ENCODE peak calls at places on chromosomes 12 and 14, in seven cellular contexts. One of them, this sample, is unnamed.

GRCh38 chr14:81286574-81287370 is 66.0 kb upstream of the GTF2A1 start:
- DNase-seq in bronchial epithelial cell: peak
- DNase-seq in fibroblast of pulmonary artery: no peak
- DNase-seq in astrocyte of the spinal cord: no peak
- DNase-seq in MM.1S: no peak
- DNase-seq in mammary epithelial cell: no peak
- DNase-seq in CD8-positive, alpha-beta T cell: no peak
- DNase-seq in this sample: peak

GRCh38 chr12:104230704-104231103 is 15.1 kb downstream of the TXNRD1 start:
- DNase-seq in mammary epithelial cell: no peak
- DNase-seq in MM.1S: no peak
- DNase-seq in astrocyte of the spinal cord: no peak
- DNase-seq in bronchial epithelial cell: no peak
- DNase-seq in CD8-positive, alpha-beta T cell: no peak
- DNase-seq in fibroblast of pulmonary artery: no peak
- DNase-seq in this sample: no peak

GRCh38 chr12:127145543-127145928 is 1121.4 kb upstream of the TMEM132C start:
- DNase-seq in MM.1S: no peak
- DNase-seq in astrocyte of the spinal cord: no peak
- DNase-seq in bronchial epithelial cell: no peak
- DNase-seq in mammary epithelial cell: no peak
- DNase-seq in fibroblast of pulmonary artery: no peak
- DNase-seq in CD8-positive, alpha-beta T cell: no peak
- DNase-seq in this sample: no peak

GRCh38 chr12:3728686-3729085 is 24.2 kb downstream of the CRACR2A start:
- DNase-seq in mammary epithelial cell: no peak
- DNase-seq in CD8-positive, alpha-beta T cell: no peak
- DNase-seq in bronchial epithelial cell: no peak
- DNase-seq in astrocyte of the spinal cord: no peak
- DNase-seq in fibroblast of pulmonary artery: no peak
- DNase-seq in MM.1S: no peak
- DNase-seq in this sample: no peak

GRCh38 chr14:24965934-24966593 is 83.9 kb downstream of the STXBP6 start:
- DNase-seq in mammary epithelial cell: peak
- DNase-seq in MM.1S: no peak
- DNase-seq in astrocyte of the spinal cord: peak
- DNase-seq in CD8-positive, alpha-beta T cell: no peak
- DNase-seq in fibroblast of pulmonary artery: peak
- DNase-seq in bronchial epithelial cell: peak
- DNase-seq in this sample: peak

GRCh38 chr12:89038831-89039509 is 313.3 kb downstream of the DUSP6 start:
- DNase-seq in MM.1S: no peak
- DNase-seq in CD8-positive, alpha-beta T cell: no peak
- DNase-seq in astrocyte of the spinal cord: no peak
- DNase-seq in mammary epithelial cell: no peak
- DNase-seq in bronchial epithelial cell: peak
- DNase-seq in fibroblast of pulmonary artery: no peak
- DNase-seq in this sample: no peak

GRCh38 chr12:120301962-120302815 is at the start of gene SIRT4:
- DNase-seq in CD8-positive, alpha-beta T cell: peak
- DNase-seq in astrocyte of the spinal cord: peak
- DNase-seq in mammary epithelial cell: peak
- DNase-seq in bronchial epithelial cell: peak
- DNase-seq in fibroblast of pulmonary artery: peak
- DNase-seq in MM.1S: peak
- DNase-seq in this sample: peak

GRCh38 chr14:68140111-68140741 is 320.6 kb downstream of the RAD51B start:
- DNase-seq in fibroblast of pulmonary artery: peak
- DNase-seq in mammary epithelial cell: peak
- DNase-seq in astrocyte of the spinal cord: peak
- DNase-seq in MM.1S: no peak
- DNase-seq in CD8-positive, alpha-beta T cell: no peak
- DNase-seq in bronchial epithelial cell: peak
- DNase-seq in this sample: peak

GRCh38 chr12:78375461-78375860 is 489.1 kb upstream of the SYT1 start:
- DNase-seq in bronchial epithelial cell: no peak
- DNase-seq in MM.1S: no peak
- DNase-seq in CD8-positive, alpha-beta T cell: no peak
- DNase-seq in astrocyte of the spinal cord: no peak
- DNase-seq in mammary epithelial cell: no peak
- DNase-seq in fibroblast of pulmonary artery: no peak
- DNase-seq in this sample: no peak

GRCh38 chr12:13661005-13661887 is 320.2 kb downstream of the GRIN2B start:
- DNase-seq in bronchial epithelial cell: peak
- DNase-seq in CD8-positive, alpha-beta T cell: no peak
- DNase-seq in MM.1S: peak
- DNase-seq in mammary epithelial cell: peak
- DNase-seq in astrocyte of the spinal cord: peak
- DNase-seq in fibroblast of pulmonary artery: peak
- DNase-seq in this sample: peak

GRCh38 chr12:51484119-51484518 is 59.5 kb downstream of the SLC4A8 start:
- DNase-seq in CD8-positive, alpha-beta T cell: no peak
- DNase-seq in fibroblast of pulmonary artery: no peak
- DNase-seq in bronchial epithelial cell: no peak
- DNase-seq in astrocyte of the spinal cord: no peak
- DNase-seq in mammary epithelial cell: no peak
- DNase-seq in MM.1S: no peak
- DNase-seq in this sample: no peak

GRCh38 chr12:50187084-50187900 is 20.1 kb upstream of the CERS5 start:
- DNase-seq in MM.1S: peak
- DNase-seq in fibroblast of pulmonary artery: peak
- DNase-seq in mammary epithelial cell: peak
- DNase-seq in astrocyte of the spinal cord: peak
- DNase-seq in bronchial epithelial cell: no peak
- DNase-seq in CD8-positive, alpha-beta T cell: no peak
- DNase-seq in this sample: no peak

GRCh38 chr14:105876829-105877228 is 350.4 kb downstream of the TMEM121 start:
- DNase-seq in bronchial epithelial cell: no peak
- DNase-seq in astrocyte of the spinal cord: no peak
- DNase-seq in fibroblast of pulmonary artery: no peak
- DNase-seq in CD8-positive, alpha-beta T cell: no peak
- DNase-seq in MM.1S: no peak
- DNase-seq in mammary epithelial cell: no peak
- DNase-seq in this sample: no peak

GRCh38 chr12:99281277-99281676 is 366.3 kb upstream of the GARIN6 start:
- DNase-seq in fibroblast of pulmonary artery: no peak
- DNase-seq in bronchial epithelial cell: no peak
- DNase-seq in mammary epithelial cell: no peak
- DNase-seq in MM.1S: no peak
- DNase-seq in CD8-positive, alpha-beta T cell: no peak
- DNase-seq in astrocyte of the spinal cord: peak
- DNase-seq in this sample: no peak

GRCh38 chr12:5514016-5514415 is 82.1 kb downstream of the NTF3 start:
- DNase-seq in MM.1S: no peak
- DNase-seq in mammary epithelial cell: no peak
- DNase-seq in astrocyte of the spinal cord: no peak
- DNase-seq in fibroblast of pulmonary artery: no peak
- DNase-seq in CD8-positive, alpha-beta T cell: no peak
- DNase-seq in bronchial epithelial cell: no peak
- DNase-seq in this sample: no peak

GRCh38 chr12:12726543-12727093 is 9.4 kb downstream of the CDKN1B start:
- DNase-seq in bronchial epithelial cell: peak
- DNase-seq in MM.1S: peak
- DNase-seq in fibroblast of pulmonary artery: peak
- DNase-seq in CD8-positive, alpha-beta T cell: no peak
- DNase-seq in mammary epithelial cell: peak
- DNase-seq in astrocyte of the spinal cord: peak
- DNase-seq in this sample: peak

GRCh38 chr12:107670999-107671643 is 14.5 kb upstream of the PWP1 start:
- DNase-seq in fibroblast of pulmonary artery: peak
- DNase-seq in CD8-positive, alpha-beta T cell: no peak
- DNase-seq in astrocyte of the spinal cord: no peak
- DNase-seq in bronchial epithelial cell: peak
- DNase-seq in MM.1S: peak
- DNase-seq in mammary epithelial cell: no peak
- DNase-seq in this sample: peak

GRCh38 chr12:76586764-76587395 is 27.3 kb upstream of the OSBPL8 start:
- DNase-seq in mammary epithelial cell: peak
- DNase-seq in fibroblast of pulmonary artery: peak
- DNase-seq in bronchial epithelial cell: peak
- DNase-seq in MM.1S: peak
- DNase-seq in astrocyte of the spinal cord: peak
- DNase-seq in CD8-positive, alpha-beta T cell: no peak
- DNase-seq in this sample: peak

GRCh38 chr12:100858658-100859057 is 64.1 kb downstream of the ANO4 start:
- DNase-seq in MM.1S: no peak
- DNase-seq in mammary epithelial cell: peak
- DNase-seq in bronchial epithelial cell: peak
- DNase-seq in astrocyte of the spinal cord: peak
- DNase-seq in fibroblast of pulmonary artery: peak
- DNase-seq in CD8-positive, alpha-beta T cell: no peak
- DNase-seq in this sample: peak

DNA sequence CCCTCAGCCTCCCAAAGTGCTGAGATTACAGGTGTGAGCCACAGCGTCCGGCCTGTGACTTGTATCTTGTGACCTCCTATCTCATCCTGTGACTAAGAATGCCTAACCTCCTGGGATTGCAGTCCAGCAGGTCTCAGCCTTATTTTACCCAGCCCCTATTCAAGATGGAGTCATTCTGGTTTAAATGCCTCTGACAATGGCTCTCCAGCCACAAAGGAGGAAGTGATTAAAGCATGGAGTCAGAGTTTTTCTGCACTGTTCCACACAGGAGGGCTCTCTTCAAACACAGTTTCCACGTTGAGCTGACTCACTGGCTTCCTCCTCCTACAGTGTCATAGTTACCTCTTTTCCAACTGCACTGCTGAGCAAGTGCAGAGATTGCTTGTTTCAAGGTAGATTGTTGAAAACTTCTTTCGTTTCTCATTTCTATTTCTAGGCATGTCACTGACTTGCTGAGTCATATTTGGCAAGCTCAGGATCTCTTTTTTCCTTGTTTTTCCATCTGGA is 383.8 kb downstream of the PCNX1 start:
- DNase-seq in MM.1S: peak
- DNase-seq in bronchial epithelial cell: peak
- DNase-seq in astrocyte of the spinal cord: peak
- DNase-seq in CD8-positive, alpha-beta T cell: no peak
- DNase-seq in mammary epithelial cell: peak
- DNase-seq in fibroblast of pulmonary artery: peak
- DNase-seq in this sample: peak
- TF ChIP-seq CTCF in MM.1S: no peak
- TF ChIP-seq CTCF in bronchial epithelial cell: no peak
- TF ChIP-seq CTCF in astrocyte of the spinal cord: no peak
- TF ChIP-seq CTCF in CD8-positive, alpha-beta T cell: no peak
- TF ChIP-seq CTCF in mammary epithelial cell: no peak
- TF ChIP-seq CTCF in fibroblast of pulmonary artery: no peak
- TF ChIP-seq CTCF in this sample: no peak

GRCh38 chr12:62009445-62009844 is 250.8 kb upstream of the USP15 start:
- DNase-seq in astrocyte of the spinal cord: no peak
- DNase-seq in bronchial epithelial cell: no peak
- DNase-seq in CD8-positive, alpha-beta T cell: no peak
- DNase-seq in fibroblast of pulmonary artery: no peak
- DNase-seq in MM.1S: no peak
- DNase-seq in mammary epithelial cell: no peak
- DNase-seq in this sample: no peak

GRCh38 chr12:62005615-62006014 is 254.6 kb upstream of the USP15 start:
- DNase-seq in bronchial epithelial cell: no peak
- DNase-seq in astrocyte of the spinal cord: no peak
- DNase-seq in mammary epithelial cell: no peak
- DNase-seq in CD8-positive, alpha-beta T cell: no peak
- DNase-seq in MM.1S: no peak
- DNase-seq in fibroblast of pulmonary artery: no peak
- DNase-seq in this sample: no peak

GRCh38 chr12:62008703-62009102 is 251.5 kb upstream of the USP15 start:
- DNase-seq in MM.1S: no peak
- DNase-seq in CD8-positive, alpha-beta T cell: no peak
- DNase-seq in bronchial epithelial cell: no peak
- DNase-seq in astrocyte of the spinal cord: no peak
- DNase-seq in fibroblast of pulmonary artery: no peak
- DNase-seq in mammary epithelial cell: no peak
- DNase-seq in this sample: no peak

GRCh38 chr12:62003217-62003616 is 257.0 kb upstream of the USP15 start:
- DNase-seq in fibroblast of pulmonary artery: no peak
- DNase-seq in MM.1S: no peak
- DNase-seq in CD8-positive, alpha-beta T cell: no peak
- DNase-seq in mammary epithelial cell: no peak
- DNase-seq in astrocyte of the spinal cord: no peak
- DNase-seq in bronchial epithelial cell: no peak
- DNase-seq in this sample: no peak

DNA sequence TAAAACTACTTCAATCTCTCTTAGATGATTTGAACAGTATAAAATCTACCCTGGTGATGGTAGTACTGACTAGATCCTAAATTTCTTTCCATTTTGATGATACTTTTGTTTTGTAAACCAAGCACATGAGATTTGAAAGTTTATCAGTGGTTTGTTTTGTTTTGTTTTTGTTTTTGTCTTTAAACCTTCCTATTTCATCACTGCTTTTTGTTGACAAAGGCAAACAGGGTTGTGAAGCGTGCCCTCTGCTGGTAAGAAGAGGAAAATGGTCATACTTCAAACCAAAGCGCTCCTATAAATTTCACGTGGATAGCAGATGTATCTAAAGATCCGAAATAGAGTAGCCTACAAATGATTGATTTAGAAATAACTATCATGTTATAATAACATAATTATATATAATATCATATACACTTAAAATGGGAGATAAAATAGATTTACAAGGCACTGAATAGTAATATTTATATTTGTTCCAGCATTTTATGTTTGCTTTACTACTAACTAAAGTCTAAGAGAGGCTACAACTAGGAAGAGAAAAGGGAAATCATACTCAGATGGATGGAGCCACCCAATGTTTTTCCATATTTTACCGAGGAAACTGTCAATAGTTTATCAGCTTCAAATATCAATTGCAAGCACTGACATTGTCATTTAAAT is 254.0 kb upstream of the USP15 start:
- DNase-seq in CD8-positive, alpha-beta T cell: no peak
- DNase-seq in MM.1S: peak
- DNase-seq in bronchial epithelial cell: peak
- DNase-seq in astrocyte of the spinal cord: peak
- DNase-seq in fibroblast of pulmonary artery: peak
- DNase-seq in mammary epithelial cell: peak
- DNase-seq in this sample: peak
- TF ChIP-seq CTCF in CD8-positive, alpha-beta T cell: peak
- TF ChIP-seq CTCF in MM.1S: peak
- TF ChIP-seq CTCF in bronchial epithelial cell: peak
- TF ChIP-seq CTCF in astrocyte of the spinal cord: peak
- TF ChIP-seq CTCF in fibroblast of pulmonary artery: peak
- TF ChIP-seq CTCF in mammary epithelial cell: peak
- TF ChIP-seq CTCF in this sample: peak

DNA sequence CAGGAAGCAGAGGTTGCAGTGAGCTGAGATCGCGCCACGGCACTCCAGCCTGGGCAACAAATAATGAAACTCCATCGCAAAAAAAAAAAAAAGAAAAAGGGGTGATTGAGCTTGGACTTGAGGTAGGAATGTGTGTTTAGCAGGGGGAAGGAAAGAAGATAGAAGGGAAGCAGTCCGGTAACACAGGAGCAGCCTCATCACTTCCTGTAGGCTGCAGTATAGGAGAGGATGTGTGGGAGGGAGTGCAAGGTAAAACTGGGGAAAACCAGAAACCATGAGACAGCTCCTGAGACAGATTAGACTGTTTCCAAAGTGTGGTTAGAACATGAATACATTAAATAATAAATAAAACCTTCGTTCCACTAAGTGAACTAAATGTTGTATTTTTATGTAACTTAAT is 49.2 kb downstream of the FGD4 start:
- DNase-seq in MM.1S: no peak
- DNase-seq in CD8-positive, alpha-beta T cell: no peak
- DNase-seq in mammary epithelial cell: peak
- DNase-seq in astrocyte of the spinal cord: no peak
- DNase-seq in bronchial epithelial cell: peak
- DNase-seq in fibroblast of pulmonary artery: peak
- DNase-seq in this sample: peak
- TF ChIP-seq CTCF in MM.1S: no peak
- TF ChIP-seq CTCF in CD8-positive, alpha-beta T cell: no peak
- TF ChIP-seq CTCF in mammary epithelial cell: peak
- TF ChIP-seq CTCF in astrocyte of the spinal cord: no peak
- TF ChIP-seq CTCF in bronchial epithelial cell: no peak
- TF ChIP-seq CTCF in fibroblast of pulmonary artery: no peak
- TF ChIP-seq CTCF in this sample: no peak

GRCh38 chr12:95963104-95963503 is 20.0 kb downstream of the AMDHD1 start:
- DNase-seq in astrocyte of the spinal cord: no peak
- DNase-seq in fibroblast of pulmonary artery: no peak
- DNase-seq in MM.1S: no peak
- DNase-seq in bronchial epithelial cell: no peak
- DNase-seq in mammary epithelial cell: no peak
- DNase-seq in CD8-positive, alpha-beta T cell: no peak
- DNase-seq in this sample: no peak
- TF ChIP-seq CTCF in astrocyte of the spinal cord: no peak
- TF ChIP-seq CTCF in fibroblast of pulmonary artery: no peak
- TF ChIP-seq CTCF in MM.1S: no peak
- TF ChIP-seq CTCF in bronchial epithelial cell: no peak
- TF ChIP-seq CTCF in mammary epithelial cell: peak
- TF ChIP-seq CTCF in CD8-positive, alpha-beta T cell: no peak
- TF ChIP-seq CTCF in this sample: no peak

This sample was measured in epithelial cell of esophagus.